ENCODE peak calls at places on chromosomes 7 and 10, in five cellular contexts. J is HEK293T, H is GM12878, D is H1, Z is HepG2. W is an unnamed sample.

GRCh38 chr7:12696001-12696400 is 8.6 kb downstream of the ARL4A start:
- DNase-seq in H (no peak), D (no peak), Z (no peak), J (no peak), W (no peak)

GRCh38 chr7:105218939-105219770 is 169.6 kb downstream of the SRPK2 start:
- DNase-seq in J (no peak), Z (no peak), D (no peak), H (no peak), W (no peak)

GRCh38 chr7:22357311-22358175 is 589 bp upstream of the RAPGEF5 start:
- DNase-seq in Z (peak), J (peak), H (no peak), D (no peak), W (no peak)

GRCh38 chr10:27258838-27259532 is 18.4 kb upstream of the ACBD5 start:
- DNase-seq in D (no peak), J (no peak), Z (no peak), H (no peak), W (peak)

GRCh38 chr7:47266131-47266706 is 315.7 kb downstream of the TNS3 start:
- DNase-seq in J (peak), Z (peak), D (peak), H (peak), W (peak)

GRCh38 chr7:81150951-81151361 is 232.1 kb upstream of the SEMA3C start:
- DNase-seq in J (no peak), Z (peak), D (no peak), H (no peak), W (no peak)

GRCh38 chr10:100100651-100101525 is 19.2 kb upstream of the CPN1 start:
- DNase-seq in Z (peak), H (no peak), J (peak), D (no peak), W (peak)

GRCh38 chr10:113073549-113074189 is 123.6 kb downstream of the TCF7L2 start:
- DNase-seq in H (no peak), Z (peak), D (peak), J (peak), W (peak)

GRCh38 chr7:151123485-151124204 is 37.4 kb downstream of the AGAP3 start:
- DNase-seq in J (peak), H (no peak), Z (peak), D (no peak), W (peak)

GRCh38 chr10:33123680-33124079 is 165.7 kb upstream of the ITGB1 start:
- DNase-seq in Z (no peak), H (no peak), D (no peak), J (no peak), W (no peak)

GRCh38 chr10:35214607-35215020 is 88.0 kb downstream of the CREM start:
- DNase-seq in H (no peak), J (no peak), D (no peak), Z (no peak), W (no peak)

GRCh38 chr7:154984601-154985188 is 18.2 kb downstream of the PAXIP1 start:
- DNase-seq in J (no peak), D (no peak), H (no peak), Z (no peak), W (no peak)

GRCh38 chr7:22251284-22251683 is 105.7 kb downstream of the RAPGEF5 start:
- DNase-seq in Z (no peak), D (no peak), H (no peak), J (no peak), W (no peak)

GRCh38 chr10:88932539-88933256 is 19.9 kb downstream of the ACTA2 start:
- DNase-seq in Z (peak), H (no peak), J (peak), D (no peak), W (peak)

GRCh38 chr10:60281792-60282353 is 107.8 kb downstream of the ANK3 start:
- DNase-seq in J (no peak), H (no peak), Z (no peak), D (no peak), W (no peak)

GRCh38 chr7:75776295-75776971 is 4.4 kb upstream of the CCL26 start:
- DNase-seq in H (peak), J (no peak), Z (no peak), D (no peak), W (no peak)

GRCh38 chr7:157022681-157023588 is 12.5 kb upstream of the MNX1 start:
- DNase-seq in J (no peak), Z (no peak), D (no peak), H (no peak), W (no peak)

GRCh38 chr7:20952891-20953290 is 166.2 kb upstream of the SP8 start:
- DNase-seq in D (no peak), J (no peak), Z (no peak), H (no peak), W (peak)

GRCh38 chr10:123570898-123571515 is 95.1 kb upstream of the GPR26 start:
- DNase-seq in J (no peak), Z (no peak), D (no peak), H (no peak), W (no peak)

GRCh38 chr10:123576706-123577105 is 89.4 kb upstream of the GPR26 start:
- DNase-seq in Z (no peak), H (no peak), J (no peak), D (no peak), W (no peak)

GRCh38 chr10:123574299-123574698 is 91.9 kb upstream of the GPR26 start:
- DNase-seq in J (no peak), Z (no peak), D (no peak), H (no peak), W (no peak)

GRCh38 chr10:123571978-123572377 is 94.2 kb upstream of the GPR26 start:
- DNase-seq in H (no peak), Z (no peak), D (no peak), J (no peak), W (no peak)

GRCh38 chr10:123573236-123574147 is 92.7 kb upstream of the GPR26 start:
- DNase-seq in Z (peak), H (no peak), D (peak), J (peak), W (peak)
- TF ChIP-seq SUZ12 in Z (no peak), H (no peak), D (no peak), J (no peak), W (no peak)

GRCh38 chr10:120423350-120424197 is 33.5 kb upstream of the PLPP4 start:
- DNase-seq in Z (peak), D (peak), H (no peak), J (peak), W (peak)
- TF ChIP-seq SUZ12 in Z (no peak), D (no peak), H (no peak), J (no peak), W (no peak)

DNA sequence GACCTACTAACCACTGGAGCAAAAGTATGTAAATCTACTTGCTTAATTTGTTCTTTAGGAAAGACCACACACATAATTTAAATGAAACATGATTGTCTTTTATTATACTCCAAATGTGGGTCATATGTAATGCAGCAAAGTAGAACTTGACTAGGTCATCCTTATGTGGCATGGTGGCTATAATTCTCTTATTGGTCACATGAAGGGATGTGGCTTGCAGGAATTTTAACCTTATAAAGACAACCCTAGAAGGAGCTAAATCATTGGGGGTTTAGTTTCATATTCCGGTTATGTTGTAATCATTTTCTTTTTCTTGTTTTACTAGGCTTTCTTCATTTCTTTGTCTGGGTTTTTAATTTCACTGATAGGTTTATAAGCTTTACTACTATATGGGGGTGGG is 93.9 kb downstream of the SEPTIN7 start:
- DNase-seq in J (no peak), H (no peak), Z (no peak), D (no peak), W (no peak)
- TF ChIP-seq SUZ12 in J (no peak), H (no peak), Z (no peak), D (no peak), W (no peak)

DNA sequence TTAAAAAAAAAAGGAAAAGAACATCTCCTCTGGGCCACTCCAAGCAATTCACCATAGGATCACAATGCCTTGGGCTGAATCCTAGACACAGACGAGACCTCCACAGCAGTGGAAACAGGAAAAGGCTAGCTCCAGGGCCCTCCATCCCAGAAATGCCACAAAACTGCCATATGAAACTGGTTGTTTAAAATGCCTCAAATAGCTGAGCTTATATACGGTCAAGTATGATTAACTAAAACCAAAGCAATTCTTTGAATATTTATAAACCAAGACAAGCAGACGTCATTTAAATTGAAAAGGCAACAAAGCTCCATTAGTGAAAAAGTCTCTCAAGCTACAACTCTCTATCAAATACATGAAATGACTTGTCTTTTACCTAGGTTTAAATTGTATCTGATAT is 63.0 kb downstream of the DOCK4 start:
- DNase-seq in H (no peak), Z (no peak), D (no peak), J (no peak), W (no peak)
- TF ChIP-seq SUZ12 in H (no peak), Z (no peak), D (no peak), J (no peak), W (no peak)

DNA sequence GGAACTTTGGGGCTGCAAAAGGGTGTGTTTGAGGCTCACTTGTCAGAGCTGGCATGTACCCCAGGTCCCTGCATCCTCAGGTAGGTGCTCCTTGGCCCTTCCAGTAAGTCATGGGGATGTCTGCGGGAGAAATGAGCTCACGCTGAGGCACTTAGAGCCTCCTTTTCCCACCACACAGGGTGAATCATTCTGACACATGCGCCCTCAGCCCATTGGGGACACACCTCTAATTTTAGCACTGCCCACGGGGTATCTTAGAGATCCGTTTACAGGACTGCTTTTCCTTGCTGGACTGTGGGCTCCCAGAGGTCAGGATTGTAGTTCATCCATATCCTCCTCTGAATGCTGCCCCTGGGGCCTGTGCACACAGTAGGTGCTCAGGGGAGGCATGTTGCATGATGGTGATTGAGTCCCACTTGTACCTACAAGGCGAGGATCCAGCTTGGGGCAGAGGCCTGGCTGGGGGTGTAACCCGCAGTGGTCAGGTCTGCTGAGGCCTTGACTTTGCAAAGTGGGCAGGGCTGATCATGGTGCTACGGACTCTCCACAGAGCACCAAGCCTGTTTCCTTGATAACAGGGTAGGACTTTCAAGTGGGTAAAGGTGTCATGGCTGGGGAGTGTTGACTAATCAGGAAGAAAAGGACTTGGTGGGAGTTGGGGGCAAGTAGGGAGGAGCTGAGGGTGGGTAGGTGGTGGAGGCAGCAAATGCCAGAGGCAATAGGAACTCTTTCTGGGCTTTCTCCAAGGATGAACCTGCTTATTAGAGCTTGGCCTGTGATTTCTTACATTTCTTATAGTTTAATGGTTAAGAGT is 5.8 kb downstream of the TSPAN15 start:
- DNase-seq in H (no peak), Z (no peak), D (no peak), J (no peak), W (no peak)
- TF ChIP-seq SUZ12 in H (no peak), Z (no peak), D (no peak), J (no peak), W (no peak)

W was measured in NT2/D1.